ENCODE peak calls at places on chromosomes 11 and 22, in seven cellular contexts. J is stimulated activated naive CD8-positive, alpha-beta T cell treated with anti-CD3 and anti-CD28 coated beads, Interleukin-15, Interleukin-2, amounts not matched to agents 100 U/mL and 50 U/mL, for 24 hours; P is NCI-H524; I is stimulated activated CD8-positive, alpha-beta memory T cell treated with anti-CD3 and anti-CD28 coated beads, Interleukin-7, amount 100 ng/mL, for 1 hour; S is fibroblast of mammary gland; Y is NCI-H1436 treated with DMSO at 0.1 percent for 48 hours; Q is hypothalamus. M is an unnamed sample.

GRCh38 chr11:116788534-116788933 is 711 bp upstream of the ZPR1 start:
- DNase-seq in J (no peak), P (no peak), I (no peak), S (no peak), Y (no peak), Q (no peak), M (no peak)

GRCh38 chr11:36512016-36512415 is 1.9 kb upstream of the TRAF6 start:
- DNase-seq in J (no peak), P (no peak), I (no peak), S (no peak), Y (no peak), Q (no peak), M (no peak)

GRCh38 chr11:77473001-77473800 is 693 bp downstream of the PAK1 start:
- DNase-seq in J (peak), P (peak), I (peak), S (no peak), Y (no peak), Q (peak), M (no peak)

GRCh38 chr11:67600324-67601029 is 6.3 kb upstream of the NDUFV1 start:
- DNase-seq in J (no peak), P (no peak), I (no peak), S (no peak), Y (no peak), Q (no peak), M (no peak)

GRCh38 chr22:40499187-40499753 is 128.9 kb downstream of the SGSM3 start:
- DNase-seq in J (no peak), P (no peak), I (no peak), S (peak), Y (no peak), Q (no peak), M (no peak)

GRCh38 chr11:86785576-86785975 is 14.8 kb upstream of the PRSS23 start:
- DNase-seq in J (no peak), P (no peak), I (no peak), S (no peak), Y (no peak), Q (no peak), M (no peak)

GRCh38 chr11:65225284-65226102 is 36.3 kb upstream of the POLA2 start:
- DNase-seq in J (peak), P (peak), I (peak), S (peak), Y (no peak), Q (peak), M (no peak)

GRCh38 chr11:20274031-20274430 is 89.5 kb upstream of the HTATIP2 start:
- DNase-seq in J (no peak), P (peak), I (no peak), S (no peak), Y (no peak), Q (no peak), M (peak)

GRCh38 chr22:26893711-26894110 is 236.3 kb downstream of the MIAT start:
- DNase-seq in J (no peak), P (no peak), I (no peak), S (no peak), Y (no peak), Q (no peak), M (no peak)

GRCh38 chr11:119680899-119681370 is 48.1 kb downstream of the NECTIN1 start:
- DNase-seq in J (no peak), P (no peak), I (no peak), S (no peak), Y (no peak), Q (peak), M (no peak)

GRCh38 chr22:44395116-44396005 is 82.6 kb upstream of the SHISAL1 start:
- DNase-seq in J (no peak), P (peak), I (no peak), S (no peak), Y (no peak), Q (no peak), M (no peak)

GRCh38 chr22:28885939-28886338 is 2.6 kb downstream of the ZNRF3 start:
- DNase-seq in J (no peak), P (no peak), I (no peak), S (no peak), Y (no peak), Q (no peak), M (no peak)

GRCh38 chr22:47095395-47096122 is 333.1 kb downstream of the TBC1D22A start:
- DNase-seq in J (no peak), P (no peak), I (no peak), S (peak), Y (no peak), Q (no peak), M (no peak)